ENCODE peak calls at places on chromosomes 5 and 9, in six cellular contexts. C is HCT116, A is GM23338, K is left ventricle myocardium inferior, B is heart left ventricle, W is tibial nerve. G is an unnamed sample.

GRCh38 chr5:115432691-115433090 is 111.9 kb downstream of the FEM1C start:
- DNase-seq in C (no peak), A (no peak), K (no peak), B (no peak), W (no peak), G (no peak)

GRCh38 chr5:112878760-112879159 is 17.7 kb downstream of the SRP19 start:
- DNase-seq in C (peak), A (peak), K (no peak), B (no peak), W (no peak), G (no peak)

GRCh38 chr5:150619359-150620230 is 20.9 kb upstream of the SYNPO start:
- DNase-seq in C (no peak), A (no peak), K (peak), B (peak), W (no peak), G (peak)

GRCh38 chr5:135246923-135247795 is 151.9 kb downstream of the MACROH2A1 start:
- DNase-seq in C (peak), A (no peak), K (no peak), B (no peak), W (no peak), G (peak)

GRCh38 chr5:160158087-160158486 is 38.8 kb upstream of the PWWP2A start:
- DNase-seq in C (no peak), A (peak), K (no peak), B (no peak), W (no peak), G (no peak)

GRCh38 chr9:124315856-124316255 is 58.1 kb downstream of the NEK6 start:
- DNase-seq in C (no peak), A (no peak), K (no peak), B (peak), W (no peak), G (no peak)

GRCh38 chr5:68047035-68047434 is 168.5 kb upstream of the PIK3R1 start:
- DNase-seq in C (no peak), A (no peak), K (no peak), B (no peak), W (no peak), G (no peak)

GRCh38 chr5:29162297-29162696 is 2031.2 kb upstream of the CDH6 start:
- DNase-seq in C (no peak), A (no peak), K (no peak), B (no peak), W (no peak), G (no peak)

GRCh38 chr9:3080951-3081350 is 237.1 kb upstream of the PUM3 start:
- DNase-seq in C (no peak), A (no peak), K (no peak), B (no peak), W (no peak), G (no peak)

GRCh38 chr5:7388553-7388952 is 7.4 kb upstream of the ADCY2 start:
- DNase-seq in C (no peak), A (no peak), K (no peak), B (no peak), W (no peak), G (no peak)

GRCh38 chr5:198516-198915 is 7.2 kb downstream of the LRRC14B start:
- DNase-seq in C (no peak), A (no peak), K (no peak), B (no peak), W (no peak), G (no peak)

GRCh38 chr5:103475629-103476240 is 86.9 kb downstream of the NUDT12 start:
- DNase-seq in C (peak), A (peak), K (no peak), B (no peak), W (no peak), G (peak)

GRCh38 chr5:150862070-150862469 is 15.7 kb downstream of the IRGM start:
- DNase-seq in C (no peak), A (no peak), K (no peak), B (no peak), W (no peak), G (no peak)

GRCh38 chr5:151312749-151313324 is 9.3 kb upstream of the SLC36A3 start:
- DNase-seq in C (no peak), A (no peak), K (no peak), B (no peak), W (no peak), G (no peak)

GRCh38 chr9:98081477-98082219 is 25.1 kb downstream of the NANS start:
- DNase-seq in C (no peak), A (no peak), K (no peak), B (no peak), W (no peak), G (no peak)

GRCh38 chr5:144549580-144549979 is 378.9 kb downstream of the KCTD16 start:
- DNase-seq in C (no peak), A (no peak), K (no peak), B (no peak), W (peak), G (peak)

GRCh38 chr5:68216737-68217231 is 1.2 kb downstream of the PIK3R1 start:
- DNase-seq in C (no peak), A (no peak), K (no peak), B (no peak), W (no peak), G (peak)

GRCh38 chr9:130461218-130461630 is 16.5 kb downstream of the ASS1 start:
- DNase-seq in C (no peak), A (peak), K (peak), B (peak), W (no peak), G (peak)

GRCh38 chr5:122965111-122965510 is 71.4 kb downstream of the PPIC start:
- DNase-seq in C (no peak), A (no peak), K (no peak), B (no peak), W (no peak), G (no peak)

GRCh38 chr5:639253-639530 is 27.1 kb downstream of the CEP72 start:
- DNase-seq in C (no peak), A (no peak), K (no peak), B (no peak), W (no peak), G (no peak)

DNA sequence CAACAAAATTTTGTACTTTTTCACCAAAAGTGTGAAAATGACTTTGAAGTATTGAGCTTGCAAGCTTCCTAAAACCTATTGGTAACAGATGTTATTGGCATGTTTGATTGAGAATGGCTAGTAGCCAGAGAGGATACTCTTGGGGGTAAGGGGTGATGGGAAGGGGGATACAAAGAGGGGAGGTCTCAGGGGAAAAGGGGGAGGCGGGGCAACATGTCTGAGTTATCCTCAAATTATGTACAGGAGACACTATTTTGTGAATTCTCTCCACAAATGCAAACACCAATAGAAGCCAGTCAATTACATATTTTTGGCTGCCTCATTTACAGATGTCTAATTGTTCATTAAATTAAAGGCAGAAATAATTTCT is 3.5 kb downstream of the GAS1 start:
- DNase-seq in C (no peak), A (peak), K (no peak), B (no peak), W (no peak), G (no peak)
- H3K4me3 ChIP-seq in C (no peak), A (peak), K (peak), B (peak), W (no peak), G (peak)

GRCh38 chr5:168943999-168944398 is 356.9 kb downstream of the SLIT3 start:
- DNase-seq in C (no peak), A (no peak), K (no peak), B (no peak), W (no peak), G (peak)

GRCh38 chr5:168943485-168943884 is 357.5 kb downstream of the SLIT3 start:
- DNase-seq in C (no peak), A (no peak), K (no peak), B (no peak), W (no peak), G (no peak)

GRCh38 chr5:168948746-168949145 is 352.2 kb downstream of the SLIT3 start:
- DNase-seq in C (no peak), A (no peak), K (no peak), B (no peak), W (no peak), G (no peak)

GRCh38 chr5:168947212-168947868 is 353.6 kb downstream of the SLIT3 start:
- DNase-seq in C (no peak), A (peak), K (peak), B (no peak), W (no peak), G (peak)

DNA sequence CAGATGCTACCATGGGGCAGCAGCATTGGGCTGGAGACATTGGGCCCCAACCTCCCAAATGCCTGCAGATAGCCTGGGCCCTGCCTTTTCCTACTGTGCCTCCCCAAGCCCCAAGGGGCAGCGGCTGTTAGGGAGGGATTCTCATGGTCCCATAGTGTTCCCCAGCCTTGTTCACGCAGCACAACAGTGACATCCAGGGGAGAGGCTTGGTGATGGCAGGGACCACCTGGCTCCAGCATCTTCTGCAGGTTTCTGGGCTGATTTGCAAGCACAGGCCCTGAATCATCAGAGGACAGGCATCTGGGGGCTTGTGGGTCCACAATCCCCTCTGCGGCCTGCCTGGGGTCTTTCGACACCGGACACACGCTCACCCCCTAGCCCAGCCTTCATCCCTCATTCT is 354.6 kb downstream of the SLIT3 start:
- DNase-seq in C (no peak), A (peak), K (no peak), B (no peak), W (no peak), G (peak)
- TF ChIP-seq CTCF in C (peak), A (peak), K (peak), B (peak), W (no peak), G (peak)

GRCh38 chr5:81698806-81699205 is 52.1 kb downstream of the SSBP2 start:
- DNase-seq in C (no peak), A (no peak), K (no peak), B (no peak), W (no peak), G (no peak)

GRCh38 chr5:81703840-81704239 is 47.1 kb downstream of the SSBP2 start:
- DNase-seq in C (no peak), A (no peak), K (no peak), B (no peak), W (no peak), G (no peak)

GRCh38 chr5:81694726-81695125 is 56.2 kb downstream of the SSBP2 start:
- DNase-seq in C (no peak), A (no peak), K (no peak), B (no peak), W (no peak), G (no peak)

GRCh38 chr5:81696418-81697397 is 54.2 kb downstream of the SSBP2 start:
- DNase-seq in C (no peak), A (no peak), K (no peak), B (no peak), W (no peak), G (no peak)

DNA sequence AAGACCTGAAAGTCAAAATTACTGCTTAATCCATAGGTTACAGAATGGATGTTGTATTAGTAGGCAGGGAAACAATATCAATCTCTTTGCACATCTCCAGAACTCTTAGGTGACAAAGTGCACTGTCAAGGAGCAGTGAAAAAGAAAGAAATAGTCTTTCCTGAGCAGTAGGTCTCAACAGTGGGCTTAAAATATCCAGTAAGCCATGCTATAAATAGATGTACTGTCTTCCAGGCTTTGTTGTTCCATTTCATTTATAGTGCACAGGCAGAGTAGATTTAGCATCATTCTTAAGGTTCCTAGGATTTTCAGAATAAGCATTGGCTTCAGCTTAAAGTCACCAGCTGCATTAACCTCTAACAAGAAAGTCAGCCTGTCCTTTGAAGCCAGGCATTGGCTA is 50.7 kb downstream of the SSBP2 start:
- DNase-seq in C (no peak), A (no peak), K (no peak), B (no peak), W (no peak), G (no peak)
- H3K27ac ChIP-seq in C (no peak), A (no peak), K (no peak), B (no peak), W (no peak), G (no peak)

GRCh38 chr9:128188209-128188608 is 3.2 kb downstream of the CIZ1 start:
- DNase-seq in C (no peak), A (no peak), K (no peak), B (no peak), W (no peak), G (no peak)

GRCh38 chr9:128190516-128191405 is 611 bp downstream of the CIZ1 start:
- DNase-seq in C (no peak), A (peak), K (no peak), B (peak), W (no peak), G (no peak)

GRCh38 chr9:128187361-128187760 is 4.0 kb downstream of the CIZ1 start:
- DNase-seq in C (no peak), A (no peak), K (no peak), B (no peak), W (no peak), G (no peak)

GRCh38 chr9:128191406-128192046 is at the start of gene CIZ1:
- DNase-seq in C (peak), A (peak), K (peak), B (peak), W (peak), G (peak)

DNA sequence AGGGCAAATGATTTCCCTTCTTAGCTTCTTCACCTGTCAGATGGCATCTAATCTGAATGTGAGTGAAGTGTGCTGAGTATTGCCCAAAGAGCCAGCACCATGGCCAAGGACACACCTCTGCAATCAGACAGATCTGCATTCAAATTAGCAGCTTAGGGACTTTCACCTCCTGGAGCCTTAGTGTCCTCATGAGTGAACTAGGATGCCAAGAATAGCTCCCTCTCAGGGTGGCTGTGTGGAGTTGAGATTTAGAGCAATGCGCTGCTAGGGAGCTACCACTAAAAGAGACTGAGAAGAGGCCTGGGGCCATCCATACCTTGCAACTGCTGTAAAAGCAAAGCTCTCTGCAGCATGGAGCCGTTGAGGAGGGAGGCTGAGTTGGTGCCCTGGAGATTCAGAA is 1.4 kb downstream of the CIZ1 start:
- DNase-seq in C (no peak), A (no peak), K (no peak), B (no peak), W (no peak), G (no peak)
- H3K4me3 ChIP-seq in C (no peak), A (peak), K (peak), B (no peak), W (no peak), G (peak)

GRCh38 chr9:33877727-33878489 is 60.9 kb downstream of the UBE2R2 start:
- DNase-seq in C (no peak), A (no peak), K (no peak), B (no peak), W (no peak), G (no peak)

GRCh38 chr9:33880562-33881089 is 63.7 kb downstream of the UBE2R2 start:
- DNase-seq in C (no peak), A (peak), K (no peak), B (no peak), W (no peak), G (peak)

GRCh38 chr9:33878691-33879366 is 61.9 kb downstream of the UBE2R2 start:
- DNase-seq in C (no peak), A (no peak), K (no peak), B (no peak), W (no peak), G (no peak)

GRCh38 chr9:33884856-33885701 is 68.1 kb downstream of the UBE2R2 start:
- DNase-seq in C (no peak), A (no peak), K (no peak), B (no peak), W (no peak), G (peak)

GRCh38 chr9:33881635-33882034 is 64.7 kb downstream of the UBE2R2 start:
- DNase-seq in C (no peak), A (no peak), K (no peak), B (no peak), W (no peak), G (no peak)
- TF ChIP-seq CTCF in C (no peak), A (no peak), K (no peak), B (no peak), W (no peak), G (no peak)

GRCh38 chr9:70412678-70413426 is 1.6 kb downstream of the KLF9 start:
- DNase-seq in C (no peak), A (peak), K (peak), B (peak), W (peak), G (peak)
- H3K27ac ChIP-seq in C (peak), A (no peak), K (peak), B (peak), W (peak), G (peak)

GRCh38 chr9:121323449-121324151 is 46.5 kb downstream of the STOM start:
- DNase-seq in C (no peak), A (no peak), K (no peak), B (no peak), W (no peak), G (no peak)

GRCh38 chr9:121325387-121325786 is 44.7 kb downstream of the STOM start:
- DNase-seq in C (no peak), A (no peak), K (no peak), B (no peak), W (no peak), G (no peak)

GRCh38 chr9:121322737-121323448 is 47.2 kb downstream of the STOM start:
- DNase-seq in C (no peak), A (no peak), K (no peak), B (no peak), W (no peak), G (no peak)

GRCh38 chr9:121324755-121325154 is 45.3 kb downstream of the STOM start:
- DNase-seq in C (no peak), A (no peak), K (no peak), B (no peak), W (no peak), G (no peak)

GRCh38 chr9:121324316-121324715 is 45.7 kb downstream of the STOM start:
- DNase-seq in C (no peak), A (no peak), K (no peak), B (no peak), W (no peak), G (no peak)
- H3K4me3 ChIP-seq in C (no peak), A (no peak), K (no peak), B (no peak), W (no peak), G (no peak)

GRCh38 chr9:113578877-113579269 is 115.3 kb downstream of the RGS3 start:
- DNase-seq in C (peak), A (no peak), K (peak), B (peak), W (no peak), G (no peak)

GRCh38 chr9:113580954-113581311 is 117.4 kb downstream of the RGS3 start:
- DNase-seq in C (no peak), A (no peak), K (no peak), B (no peak), W (no peak), G (no peak)

GRCh38 chr9:113581865-113582697 is 118.6 kb downstream of the RGS3 start:
- DNase-seq in C (no peak), A (no peak), K (peak), B (peak), W (peak), G (no peak)

GRCh38 chr9:113579270-113580040 is 115.9 kb downstream of the RGS3 start:
- DNase-seq in C (no peak), A (no peak), K (peak), B (peak), W (peak), G (no peak)

DNA sequence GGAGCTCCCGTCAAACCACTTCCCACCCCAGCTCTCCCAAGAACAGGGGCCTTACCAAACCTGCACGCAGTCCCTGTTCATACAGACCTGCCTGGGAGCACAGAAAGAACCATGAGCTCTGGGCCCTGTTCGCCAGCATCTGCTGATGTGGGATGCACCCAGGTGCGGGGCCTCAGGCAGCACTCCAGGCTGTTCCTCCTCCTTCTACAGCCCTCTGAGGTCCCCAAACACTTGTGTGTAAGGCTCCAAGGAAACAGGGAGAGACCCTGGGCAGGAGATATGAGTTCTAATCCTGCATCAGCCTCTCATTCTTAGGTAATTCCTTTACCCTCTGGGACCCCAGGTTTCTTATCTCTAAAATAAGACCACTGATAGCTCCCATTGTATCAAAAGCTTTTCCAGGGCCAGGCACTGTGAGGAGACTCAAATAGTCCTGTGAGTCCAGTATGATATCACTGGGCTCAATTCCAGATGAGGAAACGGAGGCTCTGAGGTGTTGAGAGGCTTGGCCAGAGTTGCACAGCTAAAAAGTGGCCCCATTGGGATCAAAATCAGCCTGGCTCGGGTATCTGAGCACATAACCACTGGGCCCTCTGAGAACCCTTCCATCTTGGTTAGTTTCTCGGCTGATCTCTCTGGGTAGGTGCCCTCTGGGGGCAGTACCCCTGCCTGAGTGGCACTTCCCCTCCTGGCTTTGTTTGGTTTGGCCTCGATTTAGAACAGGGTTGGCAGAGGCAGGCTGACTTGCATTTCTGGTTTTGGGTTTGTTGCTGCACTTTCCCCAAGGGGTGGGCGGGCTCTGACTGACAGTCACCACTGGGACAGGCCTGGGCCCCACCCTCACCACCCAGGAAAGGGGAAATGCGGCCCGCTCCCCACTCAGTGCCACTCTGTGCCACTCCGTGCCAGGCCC is 116.8 kb downstream of the RGS3 start:
- DNase-seq in C (no peak), A (no peak), K (peak), B (peak), W (peak), G (no peak)
- TF ChIP-seq CTCF in C (no peak), A (no peak), K (no peak), B (no peak), W (no peak), G (no peak)

GRCh38 chr9:127962278-127962677 is 18.5 kb downstream of the EEIG1 start:
- DNase-seq in C (no peak), A (no peak), K (no peak), B (no peak), W (no peak), G (no peak)

GRCh38 chr9:127961166-127961490 is 19.7 kb downstream of the EEIG1 start:
- DNase-seq in C (no peak), A (no peak), K (no peak), B (no peak), W (no peak), G (no peak)

GRCh38 chr9:127960410-127961165 is 20.2 kb downstream of the EEIG1 start:
- DNase-seq in C (no peak), A (no peak), K (no peak), B (no peak), W (no peak), G (peak)

GRCh38 chr9:127963041-127963358 is 17.8 kb downstream of the EEIG1 start:
- DNase-seq in C (no peak), A (no peak), K (no peak), B (no peak), W (no peak), G (no peak)

GRCh38 chr9:127961613-127962150 is 19.1 kb downstream of the EEIG1 start:
- DNase-seq in C (no peak), A (no peak), K (no peak), B (no peak), W (no peak), G (no peak)
- H3K27ac ChIP-seq in C (no peak), A (no peak), K (no peak), B (no peak), W (peak), G (peak)